ENCODE peak calls at places on chromosomes 2 and 18, in nine cellular contexts. N is transverse colon, I is K562, R is stomach, C is H1, L is spleen, Z is endothelial cell of umbilical vein, W is prostate gland, A is breast epithelium. G is an unnamed sample.

GRCh38 chr18:1062592-1062991 is 157.9 kb downstream of the ADCYAP1 start:
- DNase-seq in N (no peak), I (no peak), R (no peak), C (no peak), L (no peak), Z (peak; percentile 18), W (no peak), A (no peak), G (no peak)

GRCh38 chr18:78561757-78562445 is 417.7 kb upstream of the SALL3 start:
- DNase-seq in N (no peak), I (no peak), R (no peak), C (no peak), L (no peak), Z (no peak), W (no peak), A (no peak), G (no peak)

GRCh38 chr2:192345287-192345686 is 150.6 kb upstream of the TMEFF2 start:
- DNase-seq in N (no peak), I (no peak), R (no peak), C (no peak), L (no peak), Z (no peak), W (no peak), A (no peak), G (no peak)

GRCh38 chr2:173962036-173962435 is 3.1 kb downstream of the SP3 start:
- DNase-seq in N (no peak), I (no peak), R (no peak), C (no peak), L (no peak), Z (peak; percentile 50), W (no peak), A (no peak), G (no peak)

GRCh38 chr2:46966576-46966975 is 51.0 kb upstream of the MCFD2 start:
- DNase-seq in N (no peak), I (no peak), R (no peak), C (no peak), L (no peak), Z (no peak), W (no peak), A (no peak), G (no peak)

GRCh38 chr2:52686935-52687334 is 1080.7 kb upstream of the CHAC2 start:
- DNase-seq in N (no peak), I (no peak), R (no peak), C (no peak), L (no peak), Z (no peak), W (no peak), A (no peak), G (no peak)

GRCh38 chr2:239499989-239500914 is 99.4 kb upstream of the HDAC4 start:
- DNase-seq in N (no peak), I (no peak), R (no peak), C (no peak), L (no peak), Z (no peak), W (no peak), A (no peak), G (no peak)

GRCh38 chr2:172478353-172478752 is 51.0 kb downstream of the ITGA6 start:
- DNase-seq in N (no peak), I (no peak), R (no peak), C (no peak), L (no peak), Z (no peak), W (no peak), A (no peak), G (no peak)

GRCh38 chr2:15842771-15843666 is 97.3 kb upstream of the MYCN start:
- DNase-seq in N (no peak), I (no peak), R (no peak), C (no peak), L (no peak), Z (no peak), W (no peak), A (no peak), G (no peak)

GRCh38 chr2:54599326-54599710 is 124.1 kb upstream of the EML6 start:
- DNase-seq in N (peak; percentile 40), I (no peak), R (peak; percentile 66), C (no peak), L (no peak), Z (no peak), W (no peak), A (no peak), G (no peak)

GRCh38 chr2:54599914-54600313 is 123.5 kb upstream of the EML6 start:
- DNase-seq in N (peak; percentile 63), I (peak; percentile 75), R (peak; percentile 75), C (no peak), L (no peak), Z (no peak), W (peak; percentile 56), A (peak; percentile 67), G (no peak)

GRCh38 chr2:54595999-54596903 is 127.2 kb upstream of the EML6 start:
- DNase-seq in N (no peak), I (no peak), R (no peak), C (no peak), L (no peak), Z (no peak), W (no peak), A (no peak), G (no peak)

GRCh38 chr2:54597153-54597827 is 126.2 kb upstream of the EML6 start:
- DNase-seq in N (peak; percentile 68), I (no peak), R (peak; percentile 67), C (no peak), L (no peak), Z (no peak), W (no peak), A (no peak), G (no peak)

DNA sequence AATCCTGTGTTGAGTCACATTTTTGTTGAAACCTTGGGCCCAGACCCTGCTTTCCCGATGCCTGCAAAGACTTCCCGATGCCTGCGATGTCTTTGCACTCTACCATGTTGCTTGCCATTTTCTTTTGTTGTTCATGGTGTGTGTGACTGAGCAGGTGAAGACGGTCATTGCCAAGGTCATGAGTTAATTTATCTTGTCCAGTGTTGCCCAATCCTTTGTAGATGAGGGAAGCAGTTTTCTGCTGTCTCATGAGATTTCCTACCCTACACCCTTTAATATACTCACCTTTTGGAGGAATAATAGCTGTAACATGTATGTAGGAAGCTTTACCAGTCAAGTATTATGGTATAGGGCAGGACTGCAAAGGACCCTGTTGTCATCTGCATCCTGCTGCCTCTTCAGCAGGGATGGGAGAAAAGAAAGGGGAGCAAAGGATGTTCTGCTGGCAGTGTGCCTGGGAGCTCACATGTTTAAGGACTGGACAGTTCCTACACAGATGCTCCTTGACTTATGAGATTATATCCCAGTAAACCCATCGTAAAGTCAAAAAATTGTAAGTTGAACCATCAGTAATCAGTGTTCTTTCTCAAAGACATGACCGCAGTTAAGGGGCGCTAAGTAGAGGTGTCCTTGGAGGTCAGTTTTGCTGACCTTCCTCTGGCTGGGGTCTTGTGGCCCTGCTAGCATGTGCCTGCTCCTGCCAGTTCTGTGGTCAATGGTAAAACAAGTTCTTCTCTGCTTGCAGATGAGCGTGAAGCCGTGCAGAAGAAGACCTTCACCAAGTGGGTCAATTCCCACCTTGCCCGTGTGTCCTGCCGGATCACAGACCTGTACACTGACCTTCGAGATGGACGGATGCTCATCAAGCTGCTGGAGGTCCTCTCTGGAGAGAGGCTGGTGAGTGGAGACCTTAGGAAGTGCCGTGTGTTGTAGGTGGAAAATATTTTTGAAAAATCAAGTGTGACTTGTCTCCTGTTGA is 124.8 kb upstream of the EML6 start:
- DNase-seq in N (no peak), I (no peak), R (no peak), C (no peak), L (no peak), Z (no peak), W (no peak), A (no peak), G (no peak)
- H3K4me1 ChIP-seq in N (peaks cover 69% of the 10 kb centered on the region), I (peaks cover 79% of the 10 kb centered on the region), R (peaks cover 94% of the 10 kb centered on the region), C (peaks cover 14% of the 10 kb centered on the region), L (peaks cover 100% of the 10 kb centered on the region), Z (peaks cover 37% of the 10 kb centered on the region), W (peaks cover 7% of the 10 kb centered on the region), A (peaks cover 22% of the 10 kb centered on the region), G (peaks cover 92% of the 10 kb centered on the region)

DNA sequence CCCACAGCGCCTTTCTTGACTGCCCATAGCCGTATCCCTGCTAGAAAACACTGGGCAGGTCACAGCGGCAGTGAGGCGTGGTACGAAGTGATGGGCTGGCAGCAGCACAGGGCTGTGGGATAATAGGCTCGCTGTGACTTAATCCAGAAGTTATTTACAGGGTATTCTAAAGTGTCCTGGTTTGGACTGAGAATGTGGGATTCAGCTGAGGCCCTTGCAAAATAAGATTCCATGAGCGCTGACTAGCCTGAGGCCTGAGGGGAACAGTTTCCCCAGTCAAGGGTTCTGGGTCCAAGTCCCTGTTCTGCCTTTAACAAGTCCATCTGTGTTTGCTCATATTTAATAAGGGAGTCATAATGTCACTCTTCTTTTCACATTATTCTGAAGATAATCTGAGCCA is 34.6 kb downstream of the SETBP1 start:
- DNase-seq in N (peak; percentile 47), I (no peak), R (no peak), C (no peak), L (no peak), Z (no peak), W (peak; percentile 68), A (no peak), G (no peak)
- TF ChIP-seq POLR2AphosphoS5 in N (peak; percentile 30), I (no peak), R (no peak), C (no peak), L (peak; percentile 18), Z (no peak), W (peak; percentile 84), A (peak; percentile 26), G (peak; percentile 84)

DNA sequence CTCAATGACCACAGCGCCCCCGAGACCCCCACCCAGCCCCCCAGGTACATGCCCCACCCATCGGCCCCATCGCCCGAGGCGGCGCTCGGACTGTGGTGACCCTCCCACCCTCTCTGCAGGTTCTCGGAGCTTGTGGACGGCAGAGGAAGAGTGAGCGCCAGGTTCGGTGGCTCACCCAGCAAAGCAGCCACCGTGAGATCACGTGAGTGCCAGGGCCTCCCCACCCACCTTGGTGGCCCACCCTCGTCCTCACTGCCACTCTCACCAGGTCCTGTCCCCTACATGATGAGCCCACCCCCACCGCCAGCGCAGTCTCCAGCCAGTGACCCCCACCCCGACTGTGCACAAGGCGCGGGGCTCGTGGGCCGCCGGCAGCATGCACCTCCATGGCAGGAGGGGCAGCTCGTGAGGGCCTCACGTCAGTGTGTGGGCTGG is 30.4 kb downstream of the MTERF4 start:
- DNase-seq in N (no peak), I (no peak), R (no peak), C (no peak), L (no peak), Z (no peak), W (no peak), A (no peak), G (no peak)
- H3K36me3 ChIP-seq in N (no peaks in the 10 kb centered on the region), I (no peaks in the 10 kb centered on the region), R (peaks cover 13% of the 10 kb centered on the region), C (no peaks in the 10 kb centered on the region), L (peaks cover 42% of the 10 kb centered on the region), Z (no peaks in the 10 kb centered on the region), W (no peaks in the 10 kb centered on the region), A (no peaks in the 10 kb centered on the region), G (peaks cover 80% of the 10 kb centered on the region)

DNA sequence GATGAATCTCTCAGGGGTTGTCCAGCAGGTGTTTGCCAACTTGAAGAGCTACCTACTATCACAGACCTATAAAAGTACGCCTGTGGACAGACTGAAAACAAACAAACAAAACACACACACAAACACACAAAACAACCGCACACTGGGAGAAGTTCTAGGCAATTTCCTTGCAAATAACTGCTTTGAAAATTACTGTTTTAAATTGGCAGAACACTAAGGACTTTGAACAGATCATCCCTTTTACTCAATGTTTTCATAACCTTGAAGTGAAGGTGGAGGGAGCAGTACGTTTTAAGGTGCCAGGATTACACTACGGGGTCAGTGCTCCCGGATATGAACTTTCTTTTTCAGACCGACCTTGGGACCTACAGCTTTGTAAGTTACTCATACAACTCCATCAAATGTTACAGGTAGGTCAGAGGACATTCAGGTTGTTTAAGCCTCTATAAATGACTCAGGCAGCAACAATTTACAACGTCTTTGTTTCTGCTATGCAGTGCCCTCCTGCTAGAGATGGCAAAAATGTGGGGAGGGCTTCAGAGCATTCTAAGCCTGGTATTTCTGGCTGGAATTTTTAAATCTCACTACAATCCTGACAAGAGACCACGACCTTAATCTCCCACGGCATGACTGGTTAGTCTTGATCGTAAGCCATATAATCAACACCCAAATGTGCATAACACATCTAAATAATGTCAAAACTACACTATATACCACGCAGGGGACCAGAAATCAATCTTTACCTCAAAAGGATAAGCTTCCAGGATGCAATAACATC is 1.4 kb upstream of the SLC20A1 start:
- DNase-seq in N (peak; percentile 72), I (no peak), R (no peak), C (no peak), L (no peak), Z (no peak), W (no peak), A (no peak), G (no peak)
- H3K4me1 ChIP-seq in N (peaks cover 36% of the 10 kb centered on the region), I (peaks cover 69% of the 10 kb centered on the region), R (peaks cover 61% of the 10 kb centered on the region), C (peaks cover 3% of the 10 kb centered on the region), L (peaks cover 65% of the 10 kb centered on the region), Z (peaks cover 73% of the 10 kb centered on the region), W (peaks cover 4% of the 10 kb centered on the region), A (no peaks in the 10 kb centered on the region), G (peaks cover 35% of the 10 kb centered on the region)

G was measured in esophagus muscularis mucosa.